ENCODE peak calls at places on chromosomes 11 and 22, in nine cellular contexts. R, T, X, P, F, D, S, V and E are unnamed samples. For H3K4me1, the result is how much of the 10 kb centered on the place peaks cover.

GRCh38 chr11:17277024-17277584 is 565 bp downstream of the NUCB2 start:
- DNase-seq in D (peak), S (no peak), F (no peak), P (no peak), X (peak), V (peak), T (no peak), R (no peak), E (peak)

GRCh38 chr11:99766816-99767215 is 746.1 kb downstream of the CNTN5 start:
- DNase-seq in F (no peak), X (no peak), V (no peak), D (no peak), P (no peak), R (no peak), T (no peak), S (no peak), E (no peak)

GRCh38 chr11:23976776-23977380 is 520.0 kb upstream of the LUZP2 start:
- DNase-seq in S (no peak), T (no peak), P (no peak), F (no peak), D (no peak), X (no peak), V (peak), R (no peak), E (no peak)

GRCh38 chr11:112227002-112227401 is 774 bp downstream of the PTS start:
- DNase-seq in D (no peak), S (no peak), V (peak), X (no peak), F (no peak), R (no peak), T (no peak), P (no peak), E (no peak)

GRCh38 chr11:12273618-12273995 is 103.8 kb upstream of the PARVA start:
- DNase-seq in P (no peak), F (no peak), X (no peak), T (no peak), D (peak), S (no peak), V (no peak), R (peak), E (no peak)

GRCh38 chr11:24312464-24313238 is 184.2 kb upstream of the LUZP2 start:
- DNase-seq in D (no peak), R (no peak), S (no peak), T (no peak), X (no peak), P (no peak), F (no peak), V (no peak), E (no peak)

GRCh38 chr22:17789379-17790200 is 15.3 kb upstream of the BID start:
- DNase-seq in S (no peak), V (no peak), D (no peak), F (no peak), X (no peak), P (no peak), T (no peak), R (no peak), E (no peak)

GRCh38 chr11:34988294-34989255 is 72.2 kb downstream of the PDHX start:
- DNase-seq in T (no peak), S (no peak), P (no peak), V (no peak), D (no peak), F (no peak), X (no peak), R (no peak), E (no peak)

GRCh38 chr11:134365011-134365925 is 33.5 kb downstream of the GLB1L2 start:
- DNase-seq in X (no peak), T (no peak), V (no peak), P (no peak), R (peak), D (peak), F (no peak), S (no peak), E (no peak)

GRCh38 chr11:126561327-126561893 is 205.9 kb downstream of the ST3GAL4 start:
- DNase-seq in S (peak), D (no peak), X (no peak), R (no peak), F (no peak), V (peak), P (no peak), T (no peak), E (peak)

GRCh38 chr11:1232328-1233321 is 9.8 kb downstream of the MUC5B start:
- DNase-seq in V (no peak), D (peak), X (no peak), T (no peak), R (peak), P (peak), S (peak), F (peak), E (no peak)

GRCh38 chr11:72844356-72844755 is 30.1 kb downstream of the ATG16L2 start:
- DNase-seq in S (no peak), F (no peak), T (no peak), V (no peak), D (no peak), X (no peak), P (no peak), R (no peak), E (no peak)

GRCh38 chr11:86715611-86716010 is 43.2 kb upstream of the ME3 start:
- DNase-seq in P (no peak), T (no peak), V (no peak), R (no peak), D (no peak), F (no peak), S (no peak), X (no peak), E (no peak)

GRCh38 chr22:45208993-45209838 is 31.5 kb downstream of the KIAA0930 start:
- DNase-seq in F (peak), X (no peak), V (peak), S (peak), R (no peak), D (peak), T (no peak), P (no peak), E (no peak)

GRCh38 chr11:9351956-9352355 is 32.5 kb upstream of the IPO7 start:
- DNase-seq in P (no peak), F (no peak), D (no peak), V (peak), S (no peak), R (no peak), X (no peak), T (no peak), E (no peak)

GRCh38 chr22:27845603-27846100 is 44.1 kb upstream of the MN1 start:
- DNase-seq in D (no peak), T (no peak), S (peak), X (no peak), V (no peak), R (no peak), F (no peak), P (no peak), E (no peak)

GRCh38 chr22:39122772-39123470 is 25.9 kb downstream of the APOBEC3H start:
- DNase-seq in D (no peak), V (no peak), P (no peak), R (no peak), X (no peak), T (no peak), F (no peak), S (no peak), E (no peak)

GRCh38 chr11:79236541-79236971 is 204.3 kb downstream of the TENM4 start:
- DNase-seq in D (peak), F (no peak), V (no peak), R (no peak), S (no peak), T (no peak), X (no peak), P (no peak), E (no peak)

GRCh38 chr11:59204736-59205135 is 8.0 kb downstream of the MPEG1 start:
- DNase-seq in X (no peak), T (no peak), F (no peak), R (no peak), D (no peak), V (no peak), P (no peak), S (no peak), E (no peak)

GRCh38 chr11:60498399-60498798 is 5.8 kb downstream of the MS4A12 start:
- DNase-seq in X (no peak), P (no peak), R (no peak), V (no peak), D (no peak), T (no peak), S (peak), F (no peak), E (no peak)

GRCh38 chr11:26842883-26843282 is 121.0 kb upstream of the SLC5A12 start:
- DNase-seq in X (no peak), F (no peak), T (no peak), S (no peak), V (no peak), R (no peak), D (no peak), P (no peak), E (no peak)

GRCh38 chr11:112467721-112468120 is 207.1 kb upstream of the PLET1 start:
- DNase-seq in F (peak), R (no peak), S (no peak), T (no peak), P (no peak), D (no peak), X (peak), V (no peak), E (no peak)

GRCh38 chr11:1226981-1227550 is 4.2 kb downstream of the MUC5B start:
- DNase-seq in P (peak), T (no peak), R (peak), X (no peak), V (no peak), D (peak), F (peak), S (peak), E (no peak)

GRCh38 chr22:21067075-21067900 is 21.5 kb downstream of the LRRC74B start:
- DNase-seq in X (no peak), D (no peak), P (no peak), F (no peak), S (peak), V (no peak), T (no peak), R (no peak), E (no peak)

GRCh38 chr11:2156416-2157182 is 4.4 kb downstream of the INS start:
- DNase-seq in S (peak), F (peak), T (peak), X (peak), R (no peak), D (peak), V (no peak), P (peak), E (peak)

GRCh38 chr22:47039356-47039755 is 276.9 kb downstream of the TBC1D22A start:
- DNase-seq in S (no peak), D (no peak), P (no peak), T (no peak), X (no peak), F (no peak), V (no peak), R (no peak), E (no peak)

GRCh38 chr11:80980221-80980620 is 1539.4 kb upstream of the TENM4 start:
- DNase-seq in R (no peak), P (no peak), X (no peak), D (no peak), T (no peak), F (no peak), S (no peak), V (peak), E (no peak)

GRCh38 chr22:25758316-25758715 is 16.3 kb downstream of the MYO18B start:
- DNase-seq in R (no peak), T (no peak), P (no peak), V (peak), D (no peak), F (no peak), S (no peak), X (no peak), E (no peak)
- H3K4me1 ChIP-seq in R (under half), T (under half), P (under half), V (under half), D (under half), F (half or more), S (under half), X (half or more), E (under half)

DNA sequence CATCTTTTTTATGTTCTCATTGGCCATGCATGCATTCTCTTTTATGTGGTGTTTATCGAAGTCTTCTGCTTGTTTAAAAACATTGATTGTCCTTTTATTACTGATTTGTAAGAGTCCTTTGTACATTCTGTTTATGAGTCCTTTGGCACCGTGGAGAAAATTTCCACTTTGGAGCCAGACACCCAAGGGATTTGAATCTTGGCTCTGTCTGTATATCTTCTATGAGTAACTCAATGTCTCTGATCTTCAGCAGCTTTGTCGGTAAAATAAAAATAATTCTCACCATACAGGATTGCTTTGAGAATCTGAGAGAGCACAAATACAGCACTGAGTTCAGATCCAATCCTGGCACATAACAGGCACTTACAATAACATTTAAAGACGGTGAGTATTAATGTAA is 12.8 kb upstream of the SORL1 start:
- DNase-seq in X (no peak), D (no peak), V (no peak), T (no peak), S (no peak), P (no peak), R (no peak), F (no peak), E (no peak)
- H3K4me1 ChIP-seq in X (under half), D (under half), V (under half), T (under half), S (under half), P (under half), R (under half), F (under half), E (under half)

GRCh38 chr11:3955299-3955665 is 99.8 kb downstream of the STIM1 start:
- DNase-seq in P (no peak), F (no peak), T (no peak), R (no peak), D (no peak), S (no peak), X (no peak), V (peak), E (peak)

GRCh38 chr11:3950996-3951662 is 95.7 kb downstream of the STIM1 start:
- DNase-seq in V (no peak), D (no peak), F (no peak), T (no peak), P (no peak), S (peak), R (no peak), X (no peak), E (no peak)

GRCh38 chr11:3954448-3955298 is 99.2 kb downstream of the STIM1 start:
- DNase-seq in X (no peak), S (no peak), T (no peak), P (no peak), F (no peak), D (no peak), V (peak), R (no peak), E (no peak)

GRCh38 chr11:3953327-3953726 is 97.9 kb downstream of the STIM1 start:
- DNase-seq in F (no peak), V (no peak), T (no peak), P (no peak), X (no peak), S (no peak), D (no peak), R (no peak), E (no peak)

GRCh38 chr11:3952715-3953114 is 97.3 kb downstream of the STIM1 start:
- DNase-seq in X (no peak), D (no peak), S (no peak), F (no peak), V (no peak), P (no peak), T (no peak), R (no peak), E (no peak)
- H3K4me1 ChIP-seq in X (half or more), D (under half), S (under half), F (half or more), V (under half), P (under half), T (under half), R (half or more), E (half or more)

DNA sequence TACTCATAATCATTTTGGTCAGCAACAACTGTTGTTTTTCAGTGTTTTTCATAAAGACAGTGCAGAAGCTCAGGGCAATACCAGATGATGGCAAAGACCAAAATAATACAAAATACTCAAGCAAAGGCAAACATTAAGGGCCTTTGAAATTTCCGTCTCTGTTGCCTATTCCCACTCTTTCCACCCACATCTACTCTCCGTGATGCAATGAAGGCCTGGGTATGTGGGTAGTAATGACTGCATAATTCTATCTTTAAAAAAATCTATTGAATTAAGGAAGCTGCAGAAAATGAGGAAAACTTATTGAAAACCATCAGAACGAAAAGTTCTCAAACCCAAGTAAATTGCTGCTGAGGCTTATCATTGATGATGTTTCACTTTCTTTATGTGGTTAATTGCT is 203.3 kb downstream of the MAML2 start:
- DNase-seq in S (no peak), V (no peak), F (no peak), D (no peak), R (no peak), P (no peak), T (no peak), X (no peak), E (no peak)
- H3K4me1 ChIP-seq in S (under half), V (under half), F (under half), D (under half), R (under half), P (under half), T (under half), X (under half), E (under half)

DNA sequence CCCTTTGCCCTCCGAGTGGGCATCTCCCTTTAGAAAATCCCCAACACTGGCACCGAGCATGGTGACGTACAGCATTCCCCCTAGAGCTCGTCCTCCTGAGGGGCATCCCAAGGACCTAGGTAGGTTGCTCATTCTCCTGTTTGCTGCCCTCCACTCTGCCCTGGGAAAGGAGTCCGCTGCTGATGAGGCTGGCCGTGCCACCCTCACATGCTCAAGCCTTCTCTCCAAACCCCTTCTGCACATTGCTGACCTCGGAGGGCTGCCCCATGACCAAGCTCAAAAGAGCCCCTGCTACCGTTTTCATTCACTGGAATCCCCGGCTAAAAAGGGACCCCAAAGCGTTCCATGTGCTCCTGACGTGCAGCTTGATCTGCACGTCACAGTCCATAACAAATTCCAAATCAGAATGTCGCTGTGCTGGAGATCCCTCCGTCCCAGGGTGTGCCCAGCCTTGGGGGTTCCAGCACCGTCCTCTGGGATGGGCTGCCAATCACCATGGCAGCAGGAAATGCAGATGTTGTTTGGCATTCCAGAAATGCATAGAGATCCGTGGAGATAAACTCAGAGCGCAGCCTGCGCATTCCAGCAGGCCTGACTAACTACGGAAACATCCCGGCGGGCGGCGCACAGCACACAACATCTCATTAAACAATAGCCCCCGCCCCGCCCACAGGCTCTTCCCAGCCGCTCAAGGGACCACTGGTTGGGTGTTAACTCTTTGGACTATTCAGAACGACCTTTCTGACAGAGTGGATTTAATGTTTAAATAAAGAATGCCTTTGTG is 26.3 kb upstream of the GNB1L start:
- DNase-seq in F (peak), P (peak), R (no peak), X (no peak), S (peak), D (peak), V (peak), T (peak), E (no peak)
- H3K4me1 ChIP-seq in F (under half), P (under half), R (under half), X (under half), S (under half), D (under half), V (under half), T (under half), E (under half)

DNA sequence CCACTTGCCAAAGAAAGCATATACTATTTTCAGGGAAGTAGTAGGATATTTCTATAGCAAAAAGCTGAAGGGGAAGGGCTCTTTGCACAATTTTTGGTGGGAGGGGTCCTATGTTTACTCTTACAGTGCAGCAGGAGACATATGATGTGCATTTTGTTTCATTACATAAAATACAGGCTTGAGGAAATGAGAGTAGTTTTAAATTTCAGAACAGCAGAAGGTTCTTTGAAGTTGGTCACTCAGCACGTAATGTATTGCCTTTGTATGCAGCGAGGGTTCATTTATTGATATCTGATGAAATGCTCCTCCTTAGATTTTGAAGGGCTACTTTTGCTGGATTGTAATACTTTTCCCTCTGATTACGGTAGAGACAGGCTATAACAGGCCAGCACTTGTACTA is 3.1 kb upstream of the PIK3IP1 start:
- DNase-seq in R (no peak), V (no peak), T (no peak), F (no peak), S (no peak), X (no peak), P (no peak), D (no peak), E (peak)
- H3K4me1 ChIP-seq in R (under half), V (under half), T (under half), F (under half), S (under half), X (under half), P (under half), D (under half), E (under half)

DNA sequence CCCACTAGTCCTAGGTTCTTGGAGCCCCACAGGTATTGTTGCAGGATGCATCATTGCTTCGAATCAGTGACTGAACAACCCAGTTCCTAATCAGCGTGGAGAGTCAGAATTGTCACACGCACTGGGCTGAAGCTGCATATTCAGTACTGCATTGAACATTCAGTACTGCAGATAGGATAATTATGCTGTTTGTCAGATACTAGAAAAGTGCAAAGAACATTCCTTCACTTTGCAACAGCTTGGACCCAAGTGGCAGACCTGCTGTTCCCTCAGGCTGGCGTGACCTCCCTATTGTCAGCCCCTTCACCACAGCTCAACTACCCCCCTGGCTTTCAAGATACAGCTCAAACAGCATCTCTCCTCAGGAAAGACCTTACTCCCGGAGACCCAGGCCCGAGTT is 27.6 kb downstream of the NF2 start:
- DNase-seq in R (no peak), V (no peak), T (no peak), D (no peak), F (no peak), X (no peak), S (no peak), P (no peak), E (no peak)
- H3K4me1 ChIP-seq in R (under half), V (under half), T (under half), D (under half), F (under half), X (under half), S (under half), P (under half), E (under half)

DNA sequence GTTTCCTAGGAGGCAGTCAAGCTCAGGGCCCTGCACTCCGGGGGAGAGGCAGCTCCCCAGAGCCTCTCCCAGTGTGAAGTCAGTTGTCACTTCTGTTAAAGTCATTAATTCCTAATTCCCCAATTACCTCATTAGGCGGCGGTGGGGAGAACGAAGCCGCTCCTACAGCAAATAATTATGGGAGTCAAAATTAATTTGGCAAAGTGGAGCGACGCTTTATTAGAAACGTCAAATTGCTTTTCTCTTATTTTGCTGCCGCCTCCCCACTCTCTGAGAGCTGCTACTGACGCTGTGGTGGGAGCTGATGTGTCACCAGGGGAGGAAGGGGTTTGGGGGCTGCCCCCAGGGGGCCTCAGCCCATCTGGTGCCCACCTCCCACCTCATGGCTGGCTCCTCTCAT is 41.6 kb downstream of the SLC22A12 start:
- DNase-seq in S (no peak), T (no peak), D (no peak), R (no peak), P (no peak), V (no peak), F (no peak), X (no peak), E (no peak)
- H3K4me1 ChIP-seq in S (under half), T (under half), D (under half), R (under half), P (under half), V (under half), F (under half), X (under half), E (under half)